ENCODE peak calls at places on chromosomes 13 and 19, in nine cellular contexts. U, M, S, K, T, N, C, B and L are unnamed samples.

GRCh38 chr19:18894254-18895037 is 1.5 kb downstream of the CERS1 start:
- DNase-seq in U (peak; percentile 97), M (no peak), S (no peak), K (no peak), T (no peak), N (no peak), C (no peak), B (peak; percentile 68), L (no peak)

GRCh38 chr13:45749026-45749759 is 47.1 kb downstream of the CBY2 start:
- DNase-seq in U (no peak), M (no peak), S (no peak), K (no peak), T (no peak), N (no peak), C (no peak), B (no peak), L (no peak)

GRCh38 chr13:27728271-27728670 is 64.0 kb upstream of the GSX1 start:
- DNase-seq in U (no peak), M (no peak), S (no peak), K (no peak), T (no peak), N (no peak), C (no peak), B (peak; percentile 56), L (peak; percentile 78)

GRCh38 chr19:5445667-5446066 is 9.6 kb upstream of the ZNRF4 start:
- DNase-seq in U (no peak), M (no peak), S (no peak), K (no peak), T (no peak), N (no peak), C (no peak), B (no peak), L (no peak)

GRCh38 chr13:42696191-42696590 is 85.2 kb upstream of the FAM216B start:
- DNase-seq in U (no peak), M (no peak), S (no peak), K (no peak), T (no peak), N (no peak), C (no peak), B (no peak), L (no peak)

GRCh38 chr13:113854238-113855011 is 9.5 kb downstream of the GAS6 start:
- DNase-seq in U (no peak), M (peak; percentile 62), S (no peak), K (no peak), T (no peak), N (no peak), C (peak; percentile 19), B (no peak), L (no peak)

GRCh38 chr13:30429235-30429634 is 6.9 kb downstream of the UBE2L5 start:
- DNase-seq in U (no peak), M (no peak), S (no peak), K (no peak), T (no peak), N (no peak), C (no peak), B (no peak), L (no peak)

GRCh38 chr13:27997904-27998522 is 9.5 kb upstream of the URAD start:
- DNase-seq in U (no peak), M (no peak), S (no peak), K (peak; percentile 65), T (peak; percentile 54), N (peak; percentile 70), C (no peak), B (peak; percentile 87), L (no peak)

GRCh38 chr19:46609511-46610412 is 8.6 kb downstream of the CALM3 start:
- DNase-seq in U (peak; percentile 8), M (peak; percentile 44), S (no peak), K (peak; percentile 6), T (no peak), N (no peak), C (no peak), B (no peak), L (no peak)

GRCh38 chr19:3914199-3914598 is 18.7 kb upstream of the NMRK2 start:
- DNase-seq in U (no peak), M (no peak), S (no peak), K (no peak), T (no peak), N (peak; percentile 6), C (no peak), B (no peak), L (no peak)

DNA sequence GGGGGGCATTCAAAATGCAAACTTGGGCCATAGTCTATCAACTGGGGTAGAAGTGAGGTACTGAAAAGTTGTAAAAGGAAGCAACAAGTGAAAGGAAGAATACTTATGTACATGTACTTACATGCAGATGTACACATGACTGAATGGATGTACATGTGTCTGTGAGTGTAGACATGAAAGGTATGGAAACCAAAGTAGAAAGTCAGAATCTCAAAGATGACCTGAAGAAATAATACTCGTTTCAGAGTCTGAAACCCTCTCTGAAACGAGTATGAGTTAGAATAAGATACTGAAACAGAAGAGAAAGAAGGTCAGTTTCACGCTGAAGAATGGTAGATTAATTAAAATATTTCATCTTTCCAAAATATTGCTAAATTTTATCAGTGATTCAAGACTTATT is 13.9 kb downstream of the DZIP1 start:
- DNase-seq in U (no peak), M (no peak), S (no peak), K (no peak), T (no peak), N (no peak), C (no peak), B (no peak), L (no peak)
- H3K36me3 ChIP-seq in U (peaks cover 70% of the 10 kb centered on the region), M (peaks cover 8% of the 10 kb centered on the region), S (peaks cover 2% of the 10 kb centered on the region), K (no peaks in the 10 kb centered on the region), T (peaks cover 49% of the 10 kb centered on the region), N (no peaks in the 10 kb centered on the region), C (no peaks in the 10 kb centered on the region), B (peaks cover 8% of the 10 kb centered on the region), L (peaks cover 58% of the 10 kb centered on the region)

GRCh38 chr19:54461201-54462071 is 2.1 kb downstream of the LENG9 start:
- DNase-seq in U (no peak), M (peak; percentile 69), S (no peak), K (no peak), T (no peak), N (no peak), C (no peak), B (no peak), L (no peak)

GRCh38 chr19:54462072-54462712 is 1.4 kb downstream of the LENG9 start:
- DNase-seq in U (no peak), M (peak; percentile 82), S (no peak), K (peak; percentile 37), T (peak; percentile 50), N (no peak), C (no peak), B (no peak), L (no peak)

GRCh38 chr19:54464044-54464623 is 556 bp upstream of the LENG9 start:
- DNase-seq in U (peak; percentile 75), M (peak; percentile 96), S (peak; percentile 99), K (peak; percentile 97), T (peak; percentile 99), N (peak; percentile 97), C (peak; percentile 98), B (peak; percentile 100), L (peak; percentile 96)

GRCh38 chr19:54463531-54464043 is at the start of gene LENG9:
- DNase-seq in U (peak; percentile 88), M (peak; percentile 100), S (no peak), K (peak; percentile 100), T (peak; percentile 100), N (peak; percentile 99), C (peak; percentile 99), B (peak; percentile 100), L (peak; percentile 100)

DNA sequence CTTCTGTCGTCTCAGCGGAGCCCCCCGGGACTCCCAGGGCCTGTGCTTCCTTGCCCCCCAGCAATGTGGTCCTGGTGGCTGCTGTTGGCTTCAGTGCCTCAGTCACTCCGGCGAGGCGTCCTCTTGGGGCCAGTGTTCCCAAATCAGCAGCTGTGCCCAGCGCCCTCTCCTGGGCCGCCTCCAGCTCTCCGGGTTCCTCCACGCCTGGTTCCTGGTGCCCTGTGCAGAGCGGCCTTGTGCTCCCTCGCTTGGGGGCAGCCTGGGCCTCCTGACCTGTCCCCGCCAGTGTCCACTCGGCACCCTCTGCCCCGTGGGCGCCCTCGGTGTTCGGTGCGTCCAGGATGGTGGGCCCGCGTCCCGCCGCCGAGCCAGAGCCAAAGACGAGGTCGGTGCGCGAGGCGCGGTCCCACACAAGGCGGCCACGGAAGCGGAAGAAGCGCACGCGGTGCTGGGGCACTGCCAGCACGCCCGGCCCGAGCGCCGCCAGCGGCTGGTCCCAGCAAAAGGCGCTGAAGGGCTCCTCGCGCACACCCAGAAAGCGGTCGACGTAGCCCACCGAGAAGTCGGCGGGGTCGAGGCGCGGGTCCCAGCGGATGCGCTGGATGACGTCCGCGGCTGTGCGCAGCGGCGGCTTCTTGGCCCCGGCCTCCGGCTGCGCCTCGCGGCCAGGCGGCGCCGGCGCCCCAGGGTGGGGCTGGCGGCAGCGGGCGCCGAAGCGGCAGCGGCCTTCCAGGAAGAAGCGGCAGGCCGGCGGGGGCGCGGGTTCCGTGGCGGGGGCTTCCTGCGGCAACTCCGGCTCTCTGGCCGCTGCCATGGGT is 656 bp downstream of the LENG9 start:
- DNase-seq in U (peak; percentile 57), M (peak; percentile 89), S (no peak), K (peak; percentile 80), T (peak; percentile 81), N (no peak), C (peak; percentile 54), B (peak; percentile 81), L (no peak)
- TF ChIP-seq POLR2AphosphoS5 in U (peak; percentile 14), M (peak; percentile 54), S (no peak), K (peak; percentile 86), T (peak; percentile 89), N (peak; percentile 59), C (peak; percentile 23), B (peak; percentile 78), L (peak; percentile 82)

DNA sequence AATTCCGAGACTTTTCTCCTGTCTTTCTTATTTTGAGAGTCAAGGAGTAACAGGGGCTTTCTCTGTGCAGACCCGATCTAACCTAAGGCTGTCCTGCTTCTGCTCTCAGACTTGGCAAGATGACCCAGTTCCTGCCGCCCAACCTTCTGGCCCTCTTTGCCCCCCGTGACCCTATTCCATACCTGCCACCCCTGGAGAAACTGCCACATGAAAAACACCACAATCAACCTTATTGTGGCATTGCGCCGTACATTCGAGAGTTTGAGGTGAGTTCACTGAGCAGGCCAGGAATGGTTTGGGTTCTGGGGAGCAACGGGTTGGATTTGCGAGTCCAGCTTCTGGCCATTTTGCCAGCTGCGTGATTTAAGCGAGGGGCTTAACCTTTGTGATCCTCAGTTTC is 1.0 kb downstream of the SNRNP70 start:
- DNase-seq in U (no peak), M (no peak), S (no peak), K (no peak), T (no peak), N (no peak), C (no peak), B (no peak), L (no peak)
- H3K4me1 ChIP-seq in U (peaks cover 12% of the 10 kb centered on the region), M (peaks cover 29% of the 10 kb centered on the region), S (no peaks in the 10 kb centered on the region), K (peaks cover 22% of the 10 kb centered on the region), T (peaks cover 37% of the 10 kb centered on the region), N (peaks cover 6% of the 10 kb centered on the region), C (peaks cover 7% of the 10 kb centered on the region), B (peaks cover 13% of the 10 kb centered on the region), L (peaks cover 50% of the 10 kb centered on the region)

GRCh38 chr13:49134305-49134704 is 85.8 kb upstream of the MLNR start:
- DNase-seq in U (no peak), M (no peak), S (no peak), K (no peak), T (no peak), N (no peak), C (no peak), B (no peak), L (no peak)

DNA sequence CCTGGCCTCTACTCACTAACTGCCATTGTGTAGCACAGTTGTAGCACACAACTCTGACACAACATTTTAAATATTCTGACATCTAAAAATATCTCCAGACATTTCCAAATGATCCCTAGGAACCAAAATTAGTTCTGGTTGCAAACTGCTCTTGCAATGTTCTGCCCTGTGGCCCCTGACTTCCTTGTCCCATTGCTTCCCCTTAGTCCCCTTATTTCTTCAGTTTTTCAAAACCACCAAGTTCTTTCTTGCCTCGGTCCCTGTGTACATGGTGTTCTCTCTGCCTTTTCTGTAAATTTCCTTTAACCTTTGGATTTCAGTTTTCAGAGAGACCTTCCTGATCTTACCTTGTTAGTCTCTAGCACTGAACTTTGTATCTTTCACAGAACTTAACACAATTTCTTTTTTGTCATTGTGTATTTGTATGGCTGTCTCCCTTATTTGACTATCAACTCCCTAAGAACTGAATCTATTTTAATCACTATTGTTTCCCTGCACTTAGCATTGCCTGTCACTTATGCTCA is 87.6 kb upstream of the MLNR start:
- DNase-seq in U (no peak), M (no peak), S (no peak), K (no peak), T (no peak), N (no peak), C (no peak), B (no peak), L (no peak)
- H3K36me3 ChIP-seq in U (peaks cover 84% of the 10 kb centered on the region), M (peaks cover 41% of the 10 kb centered on the region), S (peaks cover 8% of the 10 kb centered on the region), K (peaks cover 37% of the 10 kb centered on the region), T (peaks cover 54% of the 10 kb centered on the region), N (peaks cover 13% of the 10 kb centered on the region), C (no peaks in the 10 kb centered on the region), B (peaks cover 22% of the 10 kb centered on the region), L (peaks cover 45% of the 10 kb centered on the region)